ENCODE peak calls at places on chromosomes 7 and 10, in nine cellular contexts. O is breast epithelium; T is psoas muscle; F is right lobe of liver; L is CD4-positive, CD25-positive, alpha-beta regulatory T cell; Y is spleen; C is CD8-positive, alpha-beta memory T cell; I is transverse colon; V is suprapubic skin. E is an unnamed sample. For H3K4me1 and H3K9me3, the result is how much of the 10 kb centered on the place peaks cover.

GRCh38 chr10:76185476-76186255 is 754.2 kb downstream of the LRMDA start:
- DNase-seq in C (no peak), T (no peak), O (no peak), F (no peak), Y (no peak), V (no peak), L (no peak), I (no peak), E (no peak)

GRCh38 chr7:55521543-55522267 is 50.6 kb downstream of the VOPP1 start:
- DNase-seq in C (no peak), I (peak), L (no peak), O (no peak), F (no peak), T (no peak), V (no peak), Y (no peak), E (no peak)

GRCh38 chr7:135978624-135979023 is 1.5 kb upstream of the MTPN start:
- DNase-seq in C (no peak), Y (no peak), L (no peak), I (no peak), O (no peak), V (no peak), T (no peak), F (no peak), E (no peak)

GRCh38 chr10:96249264-96249663 is 22.1 kb downstream of the BLNK start:
- DNase-seq in O (no peak), L (no peak), I (no peak), Y (no peak), C (no peak), T (no peak), F (no peak), V (no peak), E (no peak)

GRCh38 chr10:97822261-97822687 is 27.4 kb upstream of the GOLGA7B start:
- DNase-seq in I (no peak), O (no peak), L (no peak), C (no peak), Y (no peak), V (no peak), T (peak), F (no peak), E (no peak)

GRCh38 chr10:110790913-110791525 is 80.7 kb upstream of the PDCD4 start:
- DNase-seq in V (no peak), C (no peak), I (no peak), O (no peak), L (no peak), F (no peak), T (no peak), Y (no peak), E (no peak)

GRCh38 chr7:75915416-75916156 is 631 bp downstream of the POR start:
- DNase-seq in T (peak), Y (peak), L (peak), O (no peak), V (peak), F (peak), I (peak), C (no peak), E (peak)

GRCh38 chr10:21020545-21020944 is 123.4 kb upstream of the NEBL start:
- DNase-seq in V (no peak), O (no peak), Y (no peak), I (peak), F (no peak), L (peak), C (no peak), T (no peak), E (no peak)

GRCh38 chr10:92839191-92840085 is 8.9 kb upstream of the EXOC6 start:
- DNase-seq in L (peak), V (no peak), Y (peak), F (peak), T (peak), C (peak), I (peak), O (no peak), E (no peak)

GRCh38 chr7:24851791-24852190 is 94.5 kb upstream of the GSDME start:
- DNase-seq in C (no peak), T (no peak), F (no peak), Y (no peak), O (no peak), I (no peak), V (no peak), L (no peak), E (no peak)

GRCh38 chr10:92434385-92434784 is 139.5 kb downstream of the IDE start:
- DNase-seq in F (no peak), I (no peak), O (no peak), L (no peak), C (no peak), Y (no peak), V (no peak), T (no peak), E (no peak)

GRCh38 chr7:127252736-127253288 is at the start of gene GRM8:
- DNase-seq in C (no peak), L (peak), F (peak), T (peak), V (no peak), O (no peak), I (peak), Y (peak), E (peak)

GRCh38 chr7:2358968-2359527 is 4.4 kb downstream of the EIF3B start:
- DNase-seq in Y (no peak), V (no peak), F (no peak), C (no peak), L (no peak), O (no peak), I (no peak), T (no peak), E (no peak)
- H3K4me1 ChIP-seq in Y (half or more), V (half or more), F (under half), C (under half), L (under half), O (under half), I (under half), T (under half), E (under half)

DNA sequence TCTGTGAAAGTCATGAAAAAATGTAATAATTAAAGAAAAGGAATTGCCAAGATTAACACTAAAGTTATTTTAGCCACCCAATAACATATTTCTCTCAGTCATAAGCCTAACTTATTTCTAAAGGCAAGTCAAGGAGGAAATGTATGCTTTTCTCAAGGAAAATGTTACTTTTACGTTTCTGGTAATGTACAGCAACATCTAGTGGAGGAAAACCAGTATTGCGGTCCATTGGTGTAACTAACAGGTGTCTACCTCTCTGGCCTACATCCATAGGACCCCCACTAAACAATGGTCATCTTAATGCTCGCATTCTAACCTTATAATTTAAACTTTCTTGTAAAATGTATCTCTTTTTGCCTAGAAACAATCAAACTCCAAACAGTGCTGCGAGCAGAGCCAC is 437.5 kb downstream of the KIF20B start:
- DNase-seq in V (no peak), T (no peak), Y (no peak), O (no peak), C (no peak), F (no peak), L (no peak), I (no peak), E (no peak)
- H3K9me3 ChIP-seq in V (under half), T (under half), Y (half or more), O (under half), C (under half), F (under half), L (under half), I (under half), E (under half)

DNA sequence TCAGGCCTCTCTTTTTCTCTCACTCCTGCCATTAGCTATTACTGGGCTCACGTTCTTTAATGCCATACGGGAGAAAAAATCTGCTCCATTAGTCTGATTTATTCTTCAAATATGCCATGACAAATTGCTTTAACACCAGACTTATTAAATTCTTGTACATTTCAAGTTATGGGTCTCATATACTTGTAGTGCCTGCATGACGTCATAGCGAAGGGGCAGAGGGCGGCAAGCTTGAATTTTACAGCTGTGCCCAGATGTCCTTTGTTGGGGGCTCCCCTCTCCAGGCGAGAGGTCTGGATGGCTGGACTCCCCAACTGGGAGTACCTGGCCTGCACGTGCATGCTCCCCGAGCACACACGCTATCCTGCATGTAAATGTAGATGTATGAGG is 79.7 kb downstream of the EBF3 start:
- DNase-seq in L (no peak), I (no peak), O (no peak), F (no peak), V (no peak), T (no peak), C (no peak), Y (no peak), E (no peak)
- H3K4me3 ChIP-seq in L (no peak), I (no peak), O (no peak), F (no peak), V (no peak), T (no peak), C (no peak), Y (no peak), E (no peak)

DNA sequence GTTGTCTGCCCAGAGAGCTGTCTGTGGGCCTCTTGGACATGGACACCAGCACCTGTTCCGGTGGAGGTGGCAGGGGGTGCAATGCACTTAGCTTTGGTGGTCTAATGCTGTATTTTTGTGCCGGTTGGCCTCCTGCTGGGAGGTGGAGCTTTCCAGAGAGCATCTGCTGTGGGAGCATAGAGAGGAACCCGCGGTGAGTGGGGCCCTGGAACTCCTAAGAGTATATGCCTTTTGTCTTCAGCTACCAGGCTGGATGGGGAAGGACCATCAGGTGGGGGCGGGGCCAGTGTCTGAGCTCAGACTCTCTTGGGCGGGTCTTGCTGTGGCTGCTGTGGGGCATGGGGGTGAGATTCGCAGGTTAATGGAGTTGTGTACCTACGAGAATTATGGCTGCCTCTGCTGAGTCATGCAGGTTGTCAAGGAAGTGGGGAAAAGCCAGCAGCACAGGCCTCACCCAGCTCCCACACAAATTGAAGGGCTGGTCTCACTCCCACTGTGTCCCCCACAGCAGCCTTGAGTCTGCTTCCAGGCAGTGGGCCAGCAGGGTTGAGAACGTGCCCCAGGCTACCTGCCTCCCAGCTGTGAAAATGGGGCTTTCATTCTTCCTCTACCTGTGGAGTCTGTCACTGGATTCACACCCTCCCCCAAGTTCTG is 29.0 kb downstream of the JAKMIP3 start:
- DNase-seq in O (no peak), Y (no peak), I (no peak), V (no peak), F (no peak), T (no peak), C (no peak), L (peak), E (no peak)
- H3K4me1 ChIP-seq in O (under half), Y (under half), I (under half), V (under half), F (under half), T (under half), C (under half), L (under half), E (under half)

GRCh38 chr7:54215424-54215823 is 326.8 kb upstream of the VSTM2A start:
- DNase-seq in T (no peak), F (no peak), Y (no peak), O (no peak), L (no peak), C (no peak), I (no peak), V (no peak), E (no peak)
- H3K9me3 ChIP-seq in T (under half), F (under half), Y (half or more), O (under half), L (under half), C (under half), I (under half), V (under half), E (under half)

DNA sequence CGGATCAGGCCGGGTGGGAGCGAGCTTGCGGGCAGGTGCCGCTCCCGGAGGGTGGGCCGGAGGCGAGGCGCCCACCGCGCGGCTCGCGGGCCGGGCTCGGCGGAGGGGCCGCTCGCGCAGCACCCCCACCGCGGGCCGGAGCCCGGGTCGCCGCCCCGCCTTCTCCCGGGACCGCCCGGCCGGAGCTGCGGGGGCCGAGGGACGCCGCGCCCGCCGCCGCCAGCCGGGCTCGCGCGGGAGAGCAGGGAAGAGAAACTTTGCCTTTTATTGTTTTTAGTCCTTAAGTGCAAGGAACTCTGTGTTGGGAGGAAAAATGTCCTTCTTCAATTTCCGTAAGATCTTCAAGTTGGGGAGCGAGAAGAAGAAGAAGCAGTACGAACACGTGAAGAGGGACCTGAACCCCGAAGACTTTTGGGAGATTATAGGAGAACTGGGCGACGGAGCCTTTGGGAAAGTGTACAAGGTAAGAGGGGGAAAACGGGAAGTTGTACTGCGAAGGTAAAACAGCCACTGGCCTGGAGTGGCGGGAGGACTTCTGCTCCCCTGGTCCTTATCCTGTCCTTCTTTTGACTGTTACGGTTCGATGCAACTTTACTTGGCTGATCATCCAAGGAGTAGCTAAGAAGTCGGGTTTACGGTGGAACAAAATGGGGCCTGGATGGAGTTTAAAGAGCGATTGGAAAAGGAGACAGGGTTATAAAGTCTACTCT is 648 bp downstream of the SLK start:
- DNase-seq in V (no peak), F (no peak), Y (no peak), L (peak), O (no peak), I (peak), T (no peak), C (no peak), E (peak)
- H3K4me3 ChIP-seq in V (peak), F (peak), Y (peak), L (peak), O (peak), I (peak), T (peak), C (peak), E (peak)

GRCh38 chr10:10796061-10796773 is 221.5 kb upstream of the CELF2 start:
- DNase-seq in Y (no peak), O (no peak), V (no peak), F (no peak), I (no peak), T (no peak), L (no peak), C (no peak), E (no peak)
- H3K4me1 ChIP-seq in Y (under half), O (under half), V (under half), F (under half), I (under half), T (under half), L (under half), C (under half), E (under half)

GRCh38 chr7:157940497-157940896 is 603.7 kb downstream of the DNAJB6 start:
- DNase-seq in F (no peak), I (no peak), L (no peak), V (no peak), C (no peak), T (no peak), Y (no peak), O (no peak), E (no peak)

GRCh38 chr7:157941210-157941609 is 604.4 kb downstream of the DNAJB6 start:
- DNase-seq in I (no peak), F (no peak), T (no peak), Y (no peak), V (no peak), C (no peak), O (no peak), L (no peak), E (no peak)

GRCh38 chr7:157936976-157937375 is 600.2 kb downstream of the DNAJB6 start:
- DNase-seq in F (no peak), I (no peak), L (no peak), C (no peak), O (no peak), V (no peak), Y (no peak), T (no peak), E (no peak)

GRCh38 chr7:157938211-157938610 is 601.4 kb downstream of the DNAJB6 start:
- DNase-seq in L (no peak), O (no peak), T (no peak), I (no peak), V (no peak), F (no peak), Y (no peak), C (no peak), E (no peak)

DNA sequence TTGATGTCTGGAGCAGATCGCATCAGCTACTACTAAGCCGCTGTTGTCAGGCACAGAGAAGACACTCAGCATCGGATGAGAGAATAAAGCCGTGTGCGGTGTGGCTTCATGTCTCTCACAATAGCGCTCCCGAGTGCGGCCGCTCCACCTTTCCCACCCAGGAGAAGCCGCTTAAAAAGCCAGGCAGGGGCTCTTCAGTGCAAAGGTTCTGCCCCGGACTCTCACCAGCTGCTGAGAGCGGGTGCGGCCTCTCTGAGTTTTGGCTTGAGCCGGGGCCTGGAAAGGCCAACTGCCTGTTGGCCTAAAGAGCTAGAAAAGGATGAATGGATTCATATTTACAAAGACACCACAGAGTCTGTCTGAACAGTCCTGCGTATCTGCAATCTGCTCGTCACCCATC is 600.6 kb downstream of the DNAJB6 start:
- DNase-seq in L (no peak), Y (no peak), T (no peak), I (no peak), V (no peak), C (no peak), F (no peak), O (no peak), E (no peak)
- H3K9me3 ChIP-seq in L (under half), Y (under half), T (under half), I (under half), V (under half), C (under half), F (under half), O (under half), E (under half)

GRCh38 chr10:103915794-103916193 is 2.2 kb downstream of the STN1 start:
- DNase-seq in F (no peak), T (no peak), L (peak), Y (peak), C (peak), O (no peak), I (peak), V (no peak), E (peak)
- H3K4me3 ChIP-seq in F (no peak), T (peak), L (peak), Y (no peak), C (peak), O (no peak), I (no peak), V (peak), E (peak)